ENCODE peak calls at places on chromosomes 6 and 20, in five cellular contexts. L, W, F, X and S are unnamed samples. For H3K4me1, the result is how much of the 10 kb centered on the place peaks cover.

GRCh38 chr20:38260378-38261053 is at the start of gene KIAA1755:
- DNase-seq in X (no peak), F (peak), L (no peak), W (no peak), S (no peak)

GRCh38 chr6:116046739-116047138 is 14.0 kb downstream of the FRK start:
- DNase-seq in W (no peak), L (no peak), X (no peak), F (no peak), S (no peak)

GRCh38 chr20:45028424-45029136 is 62.3 kb downstream of the STK4 start:
- DNase-seq in F (no peak), W (no peak), X (no peak), L (no peak), S (no peak)

GRCh38 chr6:21587925-21588811 is 5.4 kb upstream of the SOX4 start:
- DNase-seq in L (peak), W (peak), F (peak), X (peak), S (peak)

GRCh38 chr6:22828179-22829062 is 259.1 kb downstream of the HDGFL1 start:
- DNase-seq in W (peak), X (peak), L (no peak), F (no peak), S (peak)

GRCh38 chr6:150212745-150213144 is 69.9 kb downstream of the PPP1R14C start:
- DNase-seq in W (peak), X (no peak), F (no peak), L (peak), S (no peak)

GRCh38 chr6:23031986-23032385 is 462.6 kb downstream of the HDGFL1 start:
- DNase-seq in L (no peak), X (no peak), W (peak), F (no peak), S (no peak)

GRCh38 chr6:125191916-125192609 is 38.5 kb downstream of the TPD52L1 start:
- DNase-seq in L (peak), X (peak), W (peak), F (peak), S (peak)

GRCh38 chr20:62232764-62233645 is 5.3 kb upstream of the OSBPL2 start:
- DNase-seq in F (peak), X (no peak), L (no peak), W (no peak), S (no peak)

GRCh38 chr6:129753422-129753821 is 43.4 kb upstream of the ARHGAP18 start:
- DNase-seq in W (peak), X (no peak), F (no peak), L (no peak), S (no peak)

GRCh38 chr6:53741417-53741816 is 53.4 kb upstream of the LRRC1 start:
- DNase-seq in L (no peak), X (no peak), W (no peak), F (no peak), S (no peak)

GRCh38 chr6:125872259-125872921 is 81.6 kb downstream of the NCOA7 start:
- DNase-seq in X (no peak), F (no peak), L (no peak), W (peak), S (no peak)

GRCh38 chr6:120363429-120363828 is 970.9 kb downstream of the TBC1D32 start:
- DNase-seq in W (no peak), L (no peak), X (no peak), F (no peak), S (no peak)

GRCh38 chr6:169701953-169702639 is at the start of the genes C6orf120 and WDR27:
- DNase-seq in X (peak), L (peak), F (peak), W (peak), S (peak)

GRCh38 chr6:53986165-53986720 is 125.0 kb upstream of the MLIP start:
- DNase-seq in L (peak), F (peak), X (peak), W (peak), S (peak)

GRCh38 chr6:113595921-113596376 is 261.2 kb upstream of the MARCKS start:
- DNase-seq in L (no peak), W (peak), X (no peak), F (no peak), S (no peak)

DNA sequence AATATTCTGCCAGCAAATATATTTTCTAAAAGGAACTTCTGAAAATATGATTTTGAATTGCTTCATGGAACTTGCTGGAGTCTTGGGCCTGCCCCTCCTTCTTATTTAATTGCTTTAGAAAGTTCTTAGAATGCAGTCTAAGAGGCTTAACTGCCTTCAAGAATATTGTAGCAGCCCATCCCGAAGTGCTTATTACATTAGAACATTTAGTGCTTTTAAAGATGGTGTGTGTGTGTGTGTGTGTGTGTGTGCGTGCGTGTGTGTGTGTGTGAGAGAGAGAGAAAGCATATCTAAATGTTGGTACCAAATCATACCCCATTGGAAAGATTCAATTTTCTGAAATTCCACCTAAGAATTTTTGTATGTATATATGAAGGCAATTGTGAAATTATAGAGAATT is 193.5 kb downstream of the SLC24A3 start:
- DNase-seq in W (no peak), F (no peak), L (no peak), X (no peak), S (no peak)
- H3K4me1 ChIP-seq in W (under half), F (under half), L (under half), X (under half), S (under half)

GRCh38 chr6:148453906-148454305 is 111.3 kb downstream of the SASH1 start:
- DNase-seq in X (no peak), L (no peak), F (no peak), W (no peak), S (no peak)
- H3K4me1 ChIP-seq in X (under half), L (under half), F (half or more), W (under half), S (under half)

GRCh38 chr6:14719273-14719672 is 526.6 kb upstream of the JARID2 start:
- DNase-seq in W (no peak), L (no peak), X (no peak), F (no peak), S (no peak)
- H3K4me1 ChIP-seq in W (under half), L (under half), X (under half), F (under half), S (under half)

DNA sequence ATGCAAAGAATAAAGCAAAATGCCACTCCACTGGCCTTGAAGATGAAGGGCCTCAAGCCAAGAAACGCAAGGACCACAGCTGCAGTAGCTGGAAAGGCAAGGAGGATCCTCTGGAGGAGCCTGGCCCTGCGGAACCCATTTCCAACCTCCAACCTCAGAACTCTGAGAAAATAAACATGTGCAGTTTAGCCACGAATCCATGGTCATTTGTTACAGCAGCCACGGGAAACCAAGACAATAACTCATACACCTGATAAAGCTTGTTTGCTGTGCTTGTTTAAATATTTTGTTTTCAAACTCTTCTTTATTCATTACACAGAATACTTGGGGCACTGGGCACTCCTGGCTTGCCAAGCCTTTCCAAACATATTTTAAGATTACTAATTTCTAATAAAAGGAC is 10.4 kb downstream of the SERPINB6 start:
- DNase-seq in W (peak), X (no peak), F (no peak), L (no peak), S (no peak)
- H3K4me1 ChIP-seq in W (under half), X (under half), F (half or more), L (under half), S (under half)

DNA sequence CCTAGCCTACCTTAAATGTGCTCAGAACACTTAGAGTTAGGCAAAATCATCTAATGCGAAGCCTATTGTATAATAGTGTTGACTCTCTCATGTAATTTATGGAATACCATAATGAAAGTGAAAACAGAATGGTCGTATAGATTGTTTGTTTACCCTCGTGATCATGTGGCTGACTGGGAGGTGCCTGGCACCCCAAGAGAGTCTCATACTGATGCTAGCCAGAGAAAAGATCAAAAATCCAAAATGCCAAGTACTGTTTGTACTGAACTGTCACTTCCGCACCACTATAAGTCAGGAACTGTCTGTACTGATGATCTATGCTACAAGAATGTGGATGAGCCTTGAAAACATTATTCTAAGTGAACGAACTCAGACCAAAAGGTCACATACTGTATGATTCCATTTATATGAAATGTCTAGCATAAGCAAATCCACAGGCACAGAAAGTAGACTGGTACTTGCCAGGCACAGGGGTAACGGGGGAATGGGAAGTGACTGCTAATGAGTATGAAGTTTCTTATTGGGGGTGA is 22.4 kb downstream of the ZMYND8 start:
- DNase-seq in L (no peak), X (peak), W (peak), F (no peak), S (peak)
- H3K4me1 ChIP-seq in L (under half), X (half or more), W (under half), F (half or more), S (under half)